ENCODE peak calls at places on chromosomes 2 and 18, in four cellular contexts. M is left ventricle myocardium inferior, C is aorta, U is iPS DF 6.9. J is an unnamed sample. For H3K4me1, the result is how much of the 10 kb centered on the place peaks cover.

GRCh38 chr2:8534729-8535397 is 147.0 kb upstream of the ID2 start:
- DNase-seq in U (no peak), M (peak), C (peak), J (peak)

GRCh38 chr2:134124047-134124753 is 129.7 kb upstream of the MGAT5 start:
- DNase-seq in M (no peak), U (no peak), C (no peak), J (peak)

GRCh38 chr2:108621689-108622681 is 87.7 kb downstream of the LIMS1 start:
- DNase-seq in M (no peak), C (no peak), U (no peak), J (no peak)

GRCh38 chr2:157761520-157761919 is 114.6 kb downstream of the ACVR1 start:
- DNase-seq in M (no peak), C (no peak), U (no peak), J (no peak)

GRCh38 chr2:66490588-66491001 is 55.7 kb downstream of the MEIS1 start:
- DNase-seq in M (no peak), C (no peak), U (no peak), J (no peak)

GRCh38 chr2:215611609-215612386 is 175.9 kb upstream of the FN1 start:
- DNase-seq in M (no peak), U (no peak), C (no peak), J (no peak)

GRCh38 chr2:96369186-96369585 is 33.6 kb downstream of the NCAPH start:
- DNase-seq in U (no peak), M (no peak), C (no peak), J (no peak)

GRCh38 chr2:7950035-7950612 is 731.7 kb upstream of the ID2 start:
- DNase-seq in M (no peak), U (no peak), C (peak), J (no peak)

GRCh38 chr2:205929445-205930027 is 156.4 kb downstream of the INO80D start:
- DNase-seq in C (no peak), M (no peak), U (no peak), J (peak)

GRCh38 chr2:118954297-118955060 is 12.5 kb downstream of the MARCO start:
- DNase-seq in C (no peak), M (no peak), U (no peak), J (no peak)

GRCh38 chr2:85917887-85918795 is 29.4 kb upstream of the ST3GAL5 start:
- DNase-seq in U (no peak), C (no peak), M (no peak), J (no peak)

GRCh38 chr2:120805011-120805410 is 69.3 kb downstream of the GLI2 start:
- DNase-seq in C (no peak), U (no peak), M (no peak), J (no peak)
- H3K27ac ChIP-seq in C (peak), U (no peak), M (no peak), J (no peak)

DNA sequence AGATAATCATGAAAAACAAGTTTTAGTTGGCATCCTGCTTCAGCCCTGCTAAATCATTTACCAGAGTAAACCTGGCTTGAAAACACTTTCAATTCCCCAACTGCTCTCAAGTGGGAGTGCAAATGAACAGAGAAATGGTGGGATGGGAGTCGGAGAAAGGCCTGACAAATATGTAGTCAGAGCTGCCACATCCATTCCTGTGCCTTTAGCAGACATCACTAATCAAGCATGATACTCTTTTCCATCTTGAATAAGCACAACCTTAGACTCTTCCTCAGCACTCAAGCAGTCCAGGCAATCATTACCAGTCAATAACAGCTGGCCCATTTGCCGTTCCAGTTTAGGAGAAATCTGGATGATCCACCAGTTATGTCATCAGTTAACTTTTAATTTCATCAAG is 101.3 kb downstream of the ANKRD44 start:
- DNase-seq in U (no peak), M (no peak), C (no peak), J (no peak)
- H3K4me1 ChIP-seq in U (under half), M (under half), C (under half), J (half or more)

GRCh38 chr2:161136696-161137324 is 23.4 kb upstream of the TANK start:
- DNase-seq in M (no peak), C (no peak), U (no peak), J (peak)
- H3K27ac ChIP-seq in M (peak), C (no peak), U (no peak), J (peak)

GRCh38 chr18:51447351-51447896 is 249.9 kb upstream of the MEX3C start:
- DNase-seq in M (peak), U (no peak), C (no peak), J (no peak)
- H3K4me1 ChIP-seq in M (under half), U (under half), C (under half), J (under half)

GRCh38 chr2:127054604-127054930 is 52.4 kb downstream of the BIN1 start:
- DNase-seq in C (peak), U (no peak), M (no peak), J (no peak)
- H3K27ac ChIP-seq in C (no peak), U (no peak), M (no peak), J (no peak)